ENCODE peak calls at places on chromosomes 12 and 14, in eight cellular contexts. T is left cardiac atrium; C is NCI-H510A treated with DMSO at 0.1 percent for 48 hours; R is nucleus accumbens; S is activated CD4-positive, alpha-beta T cell treated with anti-CD3 and anti-CD28 coated beads for 36 hours; A is H9; D is BJ; X is stimulated activated CD8-positive, alpha-beta memory T cell treated with anti-CD3 and anti-CD28 coated beads, Interleukin-7, amount 100 ng/mL, for 48 hours. N is an unnamed sample.

GRCh38 chr14:52064174-52064573 is 4.7 kb downstream of the NID2 start:
- DNase-seq in T (no peak), C (no peak), R (no peak), S (no peak), A (no peak), D (no peak), X (no peak), N (no peak)

GRCh38 chr12:117527480-117527857 is 166.0 kb upstream of the NOS1 start:
- DNase-seq in T (no peak), C (no peak), R (no peak), S (no peak), A (no peak), D (no peak), X (no peak), N (no peak)

GRCh38 chr12:93742086-93742934 is 65.1 kb downstream of the CRADD start:
- DNase-seq in T (peak), C (peak), R (peak), S (peak), A (peak), D (no peak), X (peak), N (peak)

GRCh38 chr12:128852026-128852725 is 1.1 kb upstream of the GLT1D1 start:
- DNase-seq in T (no peak), C (no peak), R (no peak), S (no peak), A (no peak), D (no peak), X (no peak), N (no peak)

GRCh38 chr12:105368047-105368646 is 37.7 kb downstream of the C12orf75 start:
- DNase-seq in T (no peak), C (no peak), R (no peak), S (no peak), A (peak), D (no peak), X (no peak), N (no peak)

GRCh38 chr12:89349814-89350213 is 2.5 kb downstream of the DUSP6 start:
- DNase-seq in T (peak), C (peak), R (no peak), S (no peak), A (peak), D (no peak), X (no peak), N (no peak)

GRCh38 chr12:47942327-47943230 is 20.8 kb upstream of the TMEM106C start:
- DNase-seq in T (no peak), C (no peak), R (no peak), S (peak), A (peak), D (no peak), X (peak), N (peak)

GRCh38 chr12:74415633-74416032 is 122.0 kb upstream of the ATXN7L3B start:
- DNase-seq in T (no peak), C (peak), R (no peak), S (no peak), A (no peak), D (no peak), X (no peak), N (no peak)

GRCh38 chr12:130344529-130344928 is 6.8 kb downstream of the PIWIL1 start:
- DNase-seq in T (no peak), C (no peak), R (no peak), S (no peak), A (no peak), D (no peak), X (no peak), N (no peak)

GRCh38 chr12:15910468-15910863 is 666 bp upstream of the DERA start:
- DNase-seq in T (no peak), C (no peak), R (no peak), S (no peak), A (no peak), D (no peak), X (no peak), N (no peak)

GRCh38 chr12:41846718-41847117 is 298.0 kb downstream of the GXYLT1 start:
- DNase-seq in T (no peak), C (no peak), R (no peak), S (no peak), A (no peak), D (no peak), X (no peak), N (no peak)

GRCh38 chr14:75229576-75229922 is 49.1 kb upstream of the FOS start:
- DNase-seq in T (no peak), C (no peak), R (no peak), S (no peak), A (no peak), D (no peak), X (no peak), N (peak)

GRCh38 chr14:93715279-93715927 is 72.9 kb downstream of the PRIMA1 start:
- DNase-seq in T (no peak), C (no peak), R (no peak), S (no peak), A (no peak), D (no peak), X (no peak), N (peak)

GRCh38 chr12:6476496-6476895 is 6.0 kb upstream of the VAMP1 start:
- DNase-seq in T (no peak), C (no peak), R (no peak), S (no peak), A (no peak), D (peak), X (no peak), N (no peak)

GRCh38 chr14:23361763-23362162 is 3.2 kb downstream of the EFS start:
- DNase-seq in T (no peak), C (no peak), R (no peak), S (no peak), A (no peak), D (no peak), X (no peak), N (no peak)

GRCh38 chr12:66409195-66409871 is 107.0 kb downstream of the HELB start:
- DNase-seq in T (peak), C (peak), R (no peak), S (peak), A (peak), D (peak), X (peak), N (no peak)

GRCh38 chr14:78698991-78699390 is 528.8 kb downstream of the NRXN3 start:
- DNase-seq in T (no peak), C (no peak), R (peak), S (no peak), A (no peak), D (no peak), X (no peak), N (no peak)